ENCODE peak calls at places on chromosomes 7 and 10, in nine cellular contexts. B, J, R, E, K, X, L, O and G are unnamed samples.

GRCh38 chr10:104417629-104418292 is 64.1 kb downstream of the CFAP58 start:
- DNase-seq in E (no peak), R (no peak), X (no peak), L (no peak), J (no peak), O (no peak), B (no peak), K (no peak), G (no peak)

GRCh38 chr7:28179081-28180030 is 1.2 kb downstream of the JAZF1 start:
- DNase-seq in L (no peak), B (peak; percentile 85), R (peak; percentile 80), E (peak; percentile 76), O (peak; percentile 83), J (peak; percentile 84), X (peak; percentile 58), K (peak; percentile 96), G (peak; percentile 72)

GRCh38 chr7:19707240-19707639 is 1.6 kb downstream of the POLR1F start:
- DNase-seq in K (no peak), L (no peak), R (no peak), O (no peak), E (no peak), X (no peak), B (no peak), J (peak; percentile 29), G (no peak)

GRCh38 chr7:66265566-66265965 is 60.4 kb downstream of the TPST1 start:
- DNase-seq in O (peak; percentile 56), J (peak; percentile 63), E (peak; percentile 43), B (peak; percentile 24), L (no peak), K (peak; percentile 39), R (peak; percentile 49), X (peak; percentile 25), G (peak; percentile 21)

GRCh38 chr7:154953006-154953684 is 49.8 kb downstream of the PAXIP1 start:
- DNase-seq in B (peak; percentile 67), L (peak; percentile 24), K (peak; percentile 63), E (peak; percentile 93), X (peak; percentile 53), O (peak; percentile 82), R (peak; percentile 58), J (peak; percentile 61), G (peak; percentile 58)

GRCh38 chr7:133550811-133551210 is 297.9 kb downstream of the EXOC4 start:
- DNase-seq in O (no peak), J (no peak), E (no peak), B (no peak), X (no peak), R (no peak), K (no peak), L (no peak), G (no peak)

GRCh38 chr10:127824826-127825225 is 67.9 kb downstream of the CLRN3 start:
- DNase-seq in B (no peak), X (no peak), E (no peak), R (no peak), O (no peak), L (no peak), K (no peak), J (no peak), G (no peak)

GRCh38 chr10:83476211-83476610 is 663.1 kb upstream of the GHITM start:
- DNase-seq in R (no peak), L (no peak), J (no peak), O (no peak), K (no peak), E (no peak), B (no peak), X (no peak), G (no peak)

GRCh38 chr7:98621573-98622482 is 4.7 kb downstream of the NPTX2 start:
- DNase-seq in O (no peak), L (no peak), R (no peak), J (no peak), K (peak; percentile 51), E (no peak), X (no peak), B (no peak), G (no peak)

GRCh38 chr10:3622845-3623621 is 162.0 kb downstream of the KLF6 start:
- DNase-seq in X (no peak), J (no peak), B (no peak), L (no peak), O (no peak), E (no peak), R (peak; percentile 69), K (no peak), G (peak; percentile 23)

GRCh38 chr10:123781324-123781900 is 110.2 kb downstream of the CPXM2 start:
- DNase-seq in L (no peak), X (no peak), J (no peak), E (no peak), O (no peak), B (no peak), K (no peak), R (no peak), G (no peak)

GRCh38 chr10:133262696-133263095 is 14.0 kb downstream of the ADAM8 start:
- DNase-seq in J (no peak), E (no peak), O (no peak), R (no peak), X (no peak), B (no peak), K (no peak), L (no peak), G (no peak)

GRCh38 chr10:14532473-14533251 is 201.9 kb upstream of the FRMD4A start:
- DNase-seq in E (no peak), B (peak; percentile 77), X (peak; percentile 73), O (no peak), R (no peak), K (no peak), L (no peak), J (no peak), G (no peak)
- H3K4me1 ChIP-seq in E (no peaks in the 10 kb centered on the region), B (peaks cover 34% of the 10 kb centered on the region), X (peaks cover 27% of the 10 kb centered on the region), O (no peaks in the 10 kb centered on the region), R (no peaks in the 10 kb centered on the region), K (no peaks in the 10 kb centered on the region), L (no peaks in the 10 kb centered on the region), J (no peaks in the 10 kb centered on the region), G (peaks cover 32% of the 10 kb centered on the region)

DNA sequence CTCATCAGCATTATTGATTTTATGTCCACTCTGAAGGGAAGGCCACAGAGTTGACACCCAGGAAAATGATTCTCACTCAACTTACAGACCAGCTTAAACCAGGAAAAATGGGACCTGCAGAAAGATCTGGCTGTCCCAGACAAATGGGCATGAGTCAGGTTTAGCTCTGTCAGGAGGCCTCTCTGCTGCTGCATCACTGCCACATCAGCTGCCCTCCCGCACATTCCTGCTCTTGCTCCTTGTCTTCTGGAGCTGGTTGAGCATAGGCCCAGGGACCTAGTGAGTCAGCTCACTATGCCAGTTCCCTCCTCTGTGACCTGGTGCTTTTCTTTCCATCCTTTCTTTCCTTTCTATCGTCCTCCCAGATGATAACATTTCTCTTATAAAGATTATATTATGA is 18.8 kb upstream of the SMNDC1 start:
- DNase-seq in B (no peak), J (peak; percentile 97), R (no peak), K (no peak), O (no peak), L (no peak), X (peak; percentile 80), E (no peak), G (no peak)
- TF ChIP-seq EZH2phosphoT487 in B (no peak), J (no peak), R (no peak), K (no peak), O (no peak), L (no peak), X (no peak), E (no peak), G (no peak)

GRCh38 chr7:36278069-36278766 is 111.4 kb upstream of the ANLN start:
- DNase-seq in E (no peak), B (no peak), X (no peak), J (no peak), R (no peak), O (no peak), K (no peak), L (no peak), G (no peak)
- H3K4me1 ChIP-seq in E (peaks cover 78% of the 10 kb centered on the region), B (peaks cover 61% of the 10 kb centered on the region), X (peaks cover 57% of the 10 kb centered on the region), J (peaks cover 26% of the 10 kb centered on the region), R (peaks cover 32% of the 10 kb centered on the region), O (peaks cover 56% of the 10 kb centered on the region), K (peaks cover 32% of the 10 kb centered on the region), L (peaks cover 27% of the 10 kb centered on the region), G (no peaks in the 10 kb centered on the region)

GRCh38 chr10:118290471-118290995 is 51.6 kb downstream of the FAM204A start:
- DNase-seq in K (no peak), L (no peak), R (no peak), J (no peak), X (no peak), O (no peak), E (no peak), B (no peak), G (no peak)
- TF ChIP-seq EZH2phosphoT487 in K (no peak), L (no peak), R (no peak), J (no peak), X (no peak), O (no peak), E (no peak), B (no peak), G (no peak)